ENCODE peak calls at places on chromosomes 16 and 17, in six cellular contexts. P, N, L, H, M and B are unnamed samples.

GRCh38 chr17:43917016-43917347 is 9.6 kb upstream of the MPP2 start:
- DNase-seq in P (no peak), N (no peak), L (no peak), H (no peak), M (no peak), B (no peak)

GRCh38 chr16:11816123-11816522 is 19.1 kb upstream of the ZC3H7A start:
- DNase-seq in P (no peak), N (no peak), L (no peak), H (no peak), M (no peak), B (no peak)

GRCh38 chr17:32504166-32504990 is 17.6 kb downstream of the CDK5R1 start:
- DNase-seq in P (no peak), N (no peak), L (peak), H (no peak), M (no peak), B (no peak)

GRCh38 chr17:55652825-55653224 is 69.8 kb downstream of the TMEM100 start:
- DNase-seq in P (no peak), N (no peak), L (no peak), H (no peak), M (no peak), B (no peak)

GRCh38 chr17:72618018-72618509 is 474.4 kb downstream of the SLC39A11 start:
- DNase-seq in P (peak), N (no peak), L (peak), H (no peak), M (peak), B (peak)

GRCh38 chr17:31629696-31630470 is 229.2 kb downstream of the COPRS start:
- DNase-seq in P (peak), N (no peak), L (no peak), H (no peak), M (no peak), B (no peak)

GRCh38 chr17:43927101-43927935 is 15.0 kb downstream of the PPY start:
- DNase-seq in P (no peak), N (no peak), L (no peak), H (no peak), M (no peak), B (no peak)

GRCh38 chr16:57694556-57695377 is at the start of gene DRC7:
- DNase-seq in P (peak), N (peak), L (no peak), H (no peak), M (no peak), B (no peak)

GRCh38 chr16:2919511-2920255 is 8.0 kb downstream of the FLYWCH1 start:
- DNase-seq in P (peak), N (peak), L (no peak), H (peak), M (peak), B (no peak)

GRCh38 chr17:45812102-45812501 is 28.0 kb downstream of the CRHR1 start:
- DNase-seq in P (peak), N (no peak), L (no peak), H (no peak), M (no peak), B (no peak)

GRCh38 chr16:2365895-2366294 is 25.4 kb upstream of the ABCA3 start:
- DNase-seq in P (peak), N (no peak), L (no peak), H (no peak), M (no peak), B (no peak)

GRCh38 chr17:16282522-16282921 is 65.5 kb downstream of the PIGL start:
- DNase-seq in P (peak), N (no peak), L (no peak), H (no peak), M (no peak), B (peak)

GRCh38 chr17:56185905-56186783 is 32.9 kb downstream of the ANKFN1 start:
- DNase-seq in P (no peak), N (no peak), L (no peak), H (no peak), M (no peak), B (no peak)

GRCh38 chr17:28367641-28368305 is 2.3 kb downstream of the VTN start:
- DNase-seq in P (no peak), N (no peak), L (peak), H (no peak), M (no peak), B (no peak)

GRCh38 chr16:11685844-11686618 is 17.8 kb downstream of the SNN start:
- DNase-seq in P (no peak), N (no peak), L (no peak), H (no peak), M (no peak), B (no peak)

GRCh38 chr17:66459811-66460270 is 157.4 kb downstream of the PRKCA start:
- DNase-seq in P (peak), N (no peak), L (no peak), H (no peak), M (no peak), B (peak)

GRCh38 chr17:49450735-49451134 is 36.1 kb upstream of the PHB1 start:
- DNase-seq in P (peak), N (no peak), L (no peak), H (no peak), M (no peak), B (peak)

GRCh38 chr16:26993988-26994387 is 72.7 kb upstream of the C16orf82 start:
- DNase-seq in P (no peak), N (no peak), L (no peak), H (no peak), M (no peak), B (no peak)

GRCh38 chr17:57135748-57136342 is 50.8 kb downstream of the AKAP1 start:
- DNase-seq in P (no peak), N (no peak), L (no peak), H (no peak), M (no peak), B (no peak)

GRCh38 chr16:57966133-57966805 is 4.7 kb downstream of the CNGB1 start:
- DNase-seq in P (no peak), N (no peak), L (no peak), H (no peak), M (no peak), B (no peak)

GRCh38 chr17:82613283-82614094 is 34.8 kb downstream of the WDR45B start:
- DNase-seq in P (peak), N (no peak), L (no peak), H (no peak), M (no peak), B (no peak)

GRCh38 chr17:50661795-50662391 is 27.2 kb downstream of the ABCC3 start:
- DNase-seq in P (peak), N (no peak), L (peak), H (peak), M (no peak), B (peak)

GRCh38 chr17:64217249-64217652 is 45.8 kb downstream of the TEX2 start:
- DNase-seq in P (no peak), N (no peak), L (no peak), H (no peak), M (no peak), B (no peak)

GRCh38 chr17:70017112-70017511 is 57.9 kb upstream of the KCNJ16 start:
- DNase-seq in P (no peak), N (no peak), L (no peak), H (no peak), M (no peak), B (no peak)

GRCh38 chr17:61221597-61222471 is 177.8 kb upstream of the TBX2 start:
- DNase-seq in P (no peak), N (no peak), L (no peak), H (peak), M (no peak), B (no peak)
- H3K27ac ChIP-seq in P (no peak), N (no peak), L (peak), H (peak), M (no peak), B (no peak)

GRCh38 chr17:48202945-48203344 is 95.4 kb downstream of the SNX11 start:
- DNase-seq in P (no peak), N (no peak), L (no peak), H (no peak), M (no peak), B (no peak)
- H3K27ac ChIP-seq in P (no peak), N (no peak), L (no peak), H (no peak), M (no peak), B (no peak)

GRCh38 chr17:38558751-38559024 is 47.1 kb downstream of the SRCIN1 start:
- DNase-seq in P (no peak), N (no peak), L (no peak), H (no peak), M (no peak), B (no peak)
- H3K27ac ChIP-seq in P (no peak), N (peak), L (peak), H (no peak), M (no peak), B (peak)

DNA sequence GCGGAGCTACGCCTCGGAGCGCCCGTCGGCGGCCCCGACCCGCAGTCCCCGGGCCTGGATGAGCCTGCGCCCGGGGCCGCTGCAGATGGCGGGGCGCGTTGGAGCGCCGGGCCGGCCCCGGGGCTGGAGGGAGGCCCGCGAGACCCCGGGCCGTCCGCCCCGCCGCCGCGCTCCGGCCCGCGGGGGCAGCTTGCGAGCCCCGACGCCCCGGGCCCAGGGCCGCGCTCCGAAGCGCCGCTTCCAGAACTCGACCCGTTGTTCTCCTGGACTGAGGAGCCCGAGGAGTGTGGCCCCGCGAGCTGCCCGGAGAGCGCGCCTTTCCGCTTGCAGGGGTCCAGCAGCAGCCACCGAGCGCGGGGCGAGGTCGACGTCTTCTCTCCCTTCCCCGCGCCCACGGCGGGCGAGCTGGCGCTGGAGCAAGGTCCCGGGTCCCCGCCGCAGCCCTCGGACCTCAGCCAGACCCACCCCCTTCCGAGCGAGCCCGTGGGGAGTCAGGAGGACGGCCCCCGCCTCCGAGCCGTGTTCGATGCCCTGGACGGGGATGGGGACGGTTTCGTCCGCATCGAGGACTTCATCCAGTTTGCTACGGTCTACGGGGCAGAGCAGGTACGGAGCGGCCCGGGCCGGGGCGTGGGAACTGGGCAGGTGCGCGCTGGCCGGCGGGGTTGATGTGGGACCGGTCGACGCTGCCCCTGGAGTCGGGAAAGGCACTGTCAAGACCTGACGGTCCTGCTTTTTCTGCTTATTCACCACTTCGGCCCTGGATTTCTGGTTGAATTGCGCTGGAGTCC is 861 bp downstream of the RAB11FIP3 start:
- DNase-seq in P (no peak), N (peak), L (no peak), H (peak), M (no peak), B (no peak)
- H3K27ac ChIP-seq in P (no peak), N (peak), L (peak), H (peak), M (no peak), B (peak)

DNA sequence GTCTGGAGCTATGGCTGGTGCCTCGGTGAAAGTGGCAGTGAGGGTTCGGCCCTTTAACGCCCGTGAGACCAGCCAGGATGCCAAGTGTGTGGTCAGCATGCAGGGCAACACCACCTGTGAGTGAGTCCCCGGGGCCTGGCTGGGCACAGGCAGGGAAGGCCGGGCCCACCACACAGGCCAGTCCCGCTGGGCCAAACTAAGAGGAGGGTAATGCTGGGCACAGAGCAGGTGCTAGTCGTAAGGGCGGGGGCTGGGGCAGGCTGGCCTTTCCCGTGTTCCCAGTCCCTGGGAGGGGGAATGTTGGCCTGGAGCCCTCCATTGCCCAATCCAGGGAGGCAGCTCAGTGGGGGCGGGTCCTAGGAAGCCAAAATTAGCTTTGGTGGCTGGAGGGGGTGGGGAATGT is 2.5 kb downstream of the KIF1C start:
- DNase-seq in P (no peak), N (no peak), L (no peak), H (no peak), M (no peak), B (no peak)
- H3K27ac ChIP-seq in P (no peak), N (no peak), L (no peak), H (no peak), M (no peak), B (no peak)